ENCODE peak calls at places on chromosomes 1 and 21, in five cellular contexts. One of them, this sample, is unnamed.

GRCh38 chr1:234613128-234613875 is 3.3 kb upstream of the IRF2BP2 start:
- DNase-seq in LoVo: peak; percentile 45
- DNase-seq in T-helper 9 cell: no peak
- DNase-seq in pons: peak; percentile 85
- DNase-seq in skeletal muscle cell: peak; percentile 84
- DNase-seq in this sample: peak; percentile 73

GRCh38 chr1:154557248-154557938 is 1.1 kb downstream of the UBE2Q1 start:
- DNase-seq in LoVo: no peak
- DNase-seq in pons: no peak
- DNase-seq in skeletal muscle cell: no peak
- DNase-seq in T-helper 9 cell: no peak
- DNase-seq in this sample: no peak

GRCh38 chr1:23133587-23133986 is 35.1 kb downstream of the LUZP1 start:
- DNase-seq in T-helper 9 cell: no peak
- DNase-seq in LoVo: no peak
- DNase-seq in skeletal muscle cell: no peak
- DNase-seq in pons: no peak
- DNase-seq in this sample: no peak

GRCh38 chr1:208252126-208252853 is 8.1 kb upstream of the PLXNA2 start:
- DNase-seq in T-helper 9 cell: no peak
- DNase-seq in skeletal muscle cell: no peak
- DNase-seq in pons: no peak
- DNase-seq in LoVo: no peak
- DNase-seq in this sample: no peak

GRCh38 chr1:118979754-118980270 is 8.3 kb downstream of the TBX15 start:
- DNase-seq in T-helper 9 cell: no peak
- DNase-seq in skeletal muscle cell: no peak
- DNase-seq in LoVo: no peak
- DNase-seq in pons: no peak
- DNase-seq in this sample: no peak

GRCh38 chr1:65264197-65264929 is 45.0 kb upstream of the DNAJC6 start:
- DNase-seq in LoVo: no peak
- DNase-seq in pons: peak; percentile 80
- DNase-seq in T-helper 9 cell: no peak
- DNase-seq in skeletal muscle cell: peak; percentile 36
- DNase-seq in this sample: peak; percentile 72

GRCh38 chr1:36425791-36426190 is 24.5 kb downstream of the OSCP1 start:
- DNase-seq in skeletal muscle cell: no peak
- DNase-seq in LoVo: no peak
- DNase-seq in T-helper 9 cell: no peak
- DNase-seq in pons: no peak
- DNase-seq in this sample: no peak

GRCh38 chr1:212179394-212180076 is 105.7 kb upstream of the PPP2R5A start:
- DNase-seq in skeletal muscle cell: peak; percentile 92
- DNase-seq in pons: no peak
- DNase-seq in T-helper 9 cell: no peak
- DNase-seq in LoVo: peak; percentile 25
- DNase-seq in this sample: no peak

GRCh38 chr1:220300442-220301121 is 28.3 kb upstream of the RAB3GAP2 start:
- DNase-seq in pons: peak; percentile 35
- DNase-seq in skeletal muscle cell: peak; percentile 73
- DNase-seq in T-helper 9 cell: no peak
- DNase-seq in LoVo: no peak
- DNase-seq in this sample: peak; percentile 52

GRCh38 chr21:35366348-35367085 is 317.4 kb upstream of the RUNX1 start:
- DNase-seq in T-helper 9 cell: no peak
- DNase-seq in LoVo: no peak
- DNase-seq in pons: no peak
- DNase-seq in skeletal muscle cell: peak; percentile 93
- DNase-seq in this sample: no peak

GRCh38 chr1:206856674-206857464 is 8.6 kb upstream of the IL20 start:
- DNase-seq in LoVo: no peak
- DNase-seq in T-helper 9 cell: no peak
- DNase-seq in skeletal muscle cell: no peak
- DNase-seq in pons: no peak
- DNase-seq in this sample: no peak

GRCh38 chr1:38077523-38078147 is 31.0 kb upstream of the POU3F1 start:
- DNase-seq in T-helper 9 cell: no peak
- DNase-seq in skeletal muscle cell: no peak
- DNase-seq in LoVo: no peak
- DNase-seq in pons: no peak
- DNase-seq in this sample: no peak

GRCh38 chr1:218742478-218743260 is 397.5 kb downstream of the TGFB2 start:
- DNase-seq in LoVo: no peak
- DNase-seq in T-helper 9 cell: no peak
- DNase-seq in skeletal muscle cell: no peak
- DNase-seq in pons: no peak
- DNase-seq in this sample: no peak

GRCh38 chr1:39370602-39371001 is 120.8 kb upstream of the BMP8A start:
- DNase-seq in T-helper 9 cell: no peak
- DNase-seq in skeletal muscle cell: no peak
- DNase-seq in LoVo: no peak
- DNase-seq in pons: no peak
- DNase-seq in this sample: no peak